ENCODE peak calls at places on chromosomes 13 and 19, in seven cellular contexts. I, U, K, E, L, Z and S are unnamed samples.

GRCh38 chr19:41587838-41588210 is 11.9 kb downstream of the CEACAM21 start:
- DNase-seq in E (no peak), I (no peak), Z (no peak), U (no peak), K (no peak), L (no peak), S (no peak)

GRCh38 chr13:109785141-109785891 is 1.1 kb downstream of the IRS2 start:
- DNase-seq in U (peak; percentile 52), L (peak; percentile 64), Z (peak; percentile 68), I (no peak), E (peak; percentile 22), K (peak; percentile 73), S (peak; percentile 81)

GRCh38 chr13:49836516-49836915 is 44.0 kb upstream of the KPNA3 start:
- DNase-seq in K (no peak), Z (peak; percentile 12), L (no peak), I (no peak), E (no peak), U (peak; percentile 48), S (peak; percentile 74)

GRCh38 chr19:5369962-5370367 is 29.4 kb upstream of the PTPRS start:
- DNase-seq in L (peak; percentile 38), E (peak; percentile 13), U (peak; percentile 93), K (no peak), I (no peak), Z (peak; percentile 36), S (peak; percentile 96)

GRCh38 chr19:43704002-43704705 is 11.7 kb upstream of the IRGC start:
- DNase-seq in U (no peak), E (no peak), I (no peak), L (no peak), K (no peak), Z (peak; percentile 47), S (no peak)

GRCh38 chr19:57708641-57709354 is at the start of gene ZNF154:
- DNase-seq in E (peak; percentile 8), I (no peak), Z (peak; percentile 18), L (peak; percentile 63), K (peak; percentile 61), U (peak; percentile 78), S (peak; percentile 94)

GRCh38 chr19:49057636-49058234 is at the start of gene CGB7:
- DNase-seq in L (peak; percentile 85), I (no peak), E (no peak), K (peak; percentile 84), U (peak; percentile 86), Z (peak; percentile 64), S (peak; percentile 93)

GRCh38 chr13:34372581-34372980 is 554.6 kb downstream of the RFC3 start:
- DNase-seq in E (no peak), K (no peak), U (no peak), L (no peak), I (no peak), Z (peak; percentile 40), S (no peak)

GRCh38 chr13:83220241-83220640 is 662.0 kb downstream of the SLITRK1 start:
- DNase-seq in E (no peak), K (no peak), I (no peak), Z (no peak), U (no peak), L (no peak), S (no peak)

GRCh38 chr19:5926641-5927438 is 12.8 kb downstream of the CAPS start:
- DNase-seq in L (no peak), K (peak; percentile 75), Z (no peak), I (no peak), U (no peak), E (no peak), S (no peak)